ENCODE peak calls at places on chromosomes 16 and 17, in five cellular contexts. B is mucosa of gallbladder, A is T-helper 17 cell, M is upper lobe of right lung, C is Panc1. D is an unnamed sample.

GRCh38 chr17:70622382-70623260 is 453.3 kb downstream of the KCNJ2 start:
- DNase-seq in B (peak; percentile 40), A (no peak), M (peak; percentile 62), C (no peak), D (no peak)

GRCh38 chr16:67528222-67528869 is at the start of gene RIPOR1:
- DNase-seq in B (no peak), A (peak; percentile 62), C (no peak), M (peak; percentile 85), D (peak; percentile 59)

GRCh38 chr16:68069511-68070248 is 15.5 kb upstream of the NFATC3 start:
- DNase-seq in M (peak; percentile 80), B (no peak), A (no peak), C (no peak), D (peak; percentile 77)

GRCh38 chr17:36514856-36515255 is 19.8 kb downstream of the MYO19 start:
- DNase-seq in C (no peak), M (no peak), A (no peak), B (no peak), D (no peak)

GRCh38 chr17:55806745-55807466 is 56.1 kb downstream of the PCTP start:
- DNase-seq in A (no peak), M (no peak), C (no peak), B (no peak), D (no peak)

GRCh38 chr17:7045492-7046126 is 1.7 kb upstream of the SLC16A11 start:
- DNase-seq in C (peak; percentile 77), B (peak; percentile 77), A (no peak), M (no peak), D (no peak)

GRCh38 chr17:77697480-77698400 is 260.8 kb upstream of the TNRC6C start:
- DNase-seq in C (no peak), A (no peak), B (no peak), M (no peak), D (no peak)

GRCh38 chr16:49499018-49499785 is 125.6 kb downstream of the C16orf78 start:
- DNase-seq in C (no peak), A (no peak), B (no peak), M (no peak), D (peak; percentile 14)

GRCh38 chr16:57422026-57422944 is 17.7 kb downstream of the CCL17 start:
- DNase-seq in A (no peak), B (peak; percentile 50), C (peak; percentile 42), M (no peak), D (no peak)

GRCh38 chr17:61002316-61002736 is 324.7 kb downstream of the BCAS3 start:
- DNase-seq in M (no peak), B (no peak), A (no peak), C (no peak), D (no peak)

GRCh38 chr17:61669522-61669921 is 78.5 kb upstream of the NACA2 start:
- DNase-seq in M (no peak), C (no peak), A (no peak), B (no peak), D (no peak)

GRCh38 chr16:85393674-85394510 is 219.2 kb upstream of the GSE1 start:
- DNase-seq in B (peak; percentile 50), A (peak; percentile 47), C (no peak), M (peak; percentile 83), D (peak; percentile 50)

GRCh38 chr17:66468241-66469087 is 166.1 kb downstream of the PRKCA start:
- DNase-seq in C (no peak), A (no peak), M (no peak), B (peak; percentile 23), D (no peak)

GRCh38 chr17:81386141-81386645 is 9.1 kb upstream of the BAHCC1 start:
- DNase-seq in B (no peak), C (no peak), A (no peak), M (no peak), D (no peak)

GRCh38 chr17:67994827-67995567 is 1.3 kb downstream of the C17orf58 start:
- DNase-seq in A (no peak), C (no peak), B (no peak), M (no peak), D (no peak)

GRCh38 chr17:63941751-63942150 is 9.6 kb upstream of the CD79B start:
- DNase-seq in B (no peak), M (no peak), A (no peak), C (no peak), D (no peak)

GRCh38 chr16:3363793-3364192 is 8.1 kb downstream of the OR2C1 start:
- DNase-seq in M (no peak), C (no peak), B (no peak), A (no peak), D (no peak)

GRCh38 chr17:73711184-73711583 is 66.9 kb upstream of the SDK2 start:
- DNase-seq in A (no peak), M (no peak), B (no peak), C (no peak), D (no peak)

GRCh38 chr17:18246880-18247612 is 11.5 kb downstream of the FLII start:
- DNase-seq in C (no peak), A (no peak), M (peak; percentile 94), B (peak; percentile 82), D (peak; percentile 85)